ENCODE peak calls at places on chromosomes 12 and 14, in four cellular contexts. Y, O, A and J are unnamed samples.

GRCh38 chr14:42113358-42114070 is 506.8 kb downstream of the LRFN5 start:
- DNase-seq in A (no peak), Y (no peak), O (no peak), J (no peak)

GRCh38 chr12:3119192-3119744 is 42.1 kb downstream of the TSPAN9 start:
- DNase-seq in A (peak), Y (no peak), O (no peak), J (no peak)

GRCh38 chr12:16606201-16606849 is 363 bp upstream of the LMO3 start:
- DNase-seq in A (peak), O (no peak), Y (peak), J (no peak)

GRCh38 chr12:5480953-5481300 is 49.0 kb downstream of the NTF3 start:
- DNase-seq in A (no peak), Y (no peak), O (no peak), J (no peak)

GRCh38 chr14:92785601-92786426 is 8.3 kb upstream of the GOLGA5 start:
- DNase-seq in O (peak), Y (no peak), A (peak), J (no peak)

GRCh38 chr14:61472801-61473376 is 151.5 kb downstream of the PRKCH start:
- DNase-seq in Y (no peak), O (no peak), A (no peak), J (no peak)

GRCh38 chr12:125092872-125093680 is 27.8 kb downstream of the AACS start:
- DNase-seq in A (peak), Y (no peak), O (peak), J (no peak)

GRCh38 chr12:62848418-62848817 is 86.5 kb downstream of the PPM1H start:
- DNase-seq in A (peak), O (peak), Y (no peak), J (peak)

GRCh38 chr14:96962337-96962736 is 165.2 kb downstream of the VRK1 start:
- DNase-seq in O (no peak), Y (no peak), A (no peak), J (no peak)

GRCh38 chr12:127811988-127812387 is 455.0 kb upstream of the TMEM132C start:
- DNase-seq in A (peak), Y (no peak), O (peak), J (peak)

GRCh38 chr12:54385251-54385914 is 850 bp upstream of the ZNF385A start:
- DNase-seq in O (no peak), A (no peak), Y (no peak), J (no peak)
- H3K4me3 ChIP-seq in O (no peak), A (no peak), Y (no peak), J (no peak)

GRCh38 chr12:102948941-102949352 is 8.5 kb upstream of the ASCL1 start:
- DNase-seq in Y (peak), O (no peak), A (peak), J (no peak)

GRCh38 chr12:102953221-102953620 is 4.3 kb upstream of the ASCL1 start:
- DNase-seq in Y (no peak), A (no peak), O (no peak), J (no peak)

GRCh38 chr12:102954143-102954542 is 3.3 kb upstream of the ASCL1 start:
- DNase-seq in A (no peak), Y (no peak), O (no peak), J (no peak)

GRCh38 chr12:102950107-102950949 is 7.1 kb upstream of the ASCL1 start:
- DNase-seq in A (no peak), Y (no peak), O (no peak), J (no peak)

GRCh38 chr12:102950950-102951490 is 6.5 kb upstream of the ASCL1 start:
- DNase-seq in A (no peak), Y (no peak), O (no peak), J (no peak)
- H3K4me3 ChIP-seq in A (no peak), Y (no peak), O (no peak), J (no peak)

DNA sequence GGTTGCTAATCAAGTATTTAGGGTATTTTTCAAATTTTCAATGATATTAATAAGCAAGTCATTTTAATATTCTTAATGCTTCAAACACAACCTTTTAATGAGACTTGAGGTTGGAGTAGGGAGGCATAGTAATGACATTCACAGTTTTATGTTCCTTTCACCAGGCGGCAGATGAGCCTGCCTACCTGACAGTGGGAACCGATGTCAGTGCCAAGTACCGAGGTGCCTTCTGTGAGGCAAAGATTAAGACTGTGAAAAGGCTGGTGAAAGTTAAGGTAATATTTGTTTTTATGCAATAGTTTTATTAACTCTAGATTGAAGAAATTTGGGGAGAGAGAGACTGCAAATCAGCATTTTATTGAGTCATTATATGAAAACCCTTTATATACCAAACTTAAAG is 3.1 kb downstream of the ARID4A start:
- DNase-seq in Y (no peak), A (no peak), O (no peak), J (no peak)
- H3K4me3 ChIP-seq in Y (no peak), A (no peak), O (no peak), J (no peak)

GRCh38 chr12:76158518-76159321 is 74.2 kb upstream of the NAP1L1 start:
- DNase-seq in A (peak), O (peak), Y (peak), J (peak)
- H3K4me3 ChIP-seq in A (peak), O (no peak), Y (no peak), J (no peak)

GRCh38 chr12:27709212-27709931 is 1.3 kb upstream of the MRPS35 start:
- DNase-seq in O (no peak), A (no peak), Y (no peak), J (no peak)
- H3K4me3 ChIP-seq in O (peak), A (peak), Y (no peak), J (no peak)

GRCh38 chr12:20369164-20370000 is 1.0 kb downstream of the PDE3A start:
- DNase-seq in Y (peak), A (peak), O (no peak), J (no peak)

GRCh38 chr12:20370841-20371240 is 2.5 kb downstream of the PDE3A start:
- DNase-seq in A (no peak), O (no peak), Y (no peak), J (no peak)

GRCh38 chr12:20367731-20368652 is at the start of gene PDE3A:
- DNase-seq in A (peak), Y (peak), O (peak), J (no peak)

GRCh38 chr12:20368653-20369163 is 371 bp downstream of the PDE3A start:
- DNase-seq in Y (peak), O (no peak), A (peak), J (no peak)

GRCh38 chr12:20370001-20370381 is 1.7 kb downstream of the PDE3A start:
- DNase-seq in Y (no peak), A (no peak), O (no peak), J (no peak)
- H3K4me3 ChIP-seq in Y (peak), A (peak), O (peak), J (peak)

DNA sequence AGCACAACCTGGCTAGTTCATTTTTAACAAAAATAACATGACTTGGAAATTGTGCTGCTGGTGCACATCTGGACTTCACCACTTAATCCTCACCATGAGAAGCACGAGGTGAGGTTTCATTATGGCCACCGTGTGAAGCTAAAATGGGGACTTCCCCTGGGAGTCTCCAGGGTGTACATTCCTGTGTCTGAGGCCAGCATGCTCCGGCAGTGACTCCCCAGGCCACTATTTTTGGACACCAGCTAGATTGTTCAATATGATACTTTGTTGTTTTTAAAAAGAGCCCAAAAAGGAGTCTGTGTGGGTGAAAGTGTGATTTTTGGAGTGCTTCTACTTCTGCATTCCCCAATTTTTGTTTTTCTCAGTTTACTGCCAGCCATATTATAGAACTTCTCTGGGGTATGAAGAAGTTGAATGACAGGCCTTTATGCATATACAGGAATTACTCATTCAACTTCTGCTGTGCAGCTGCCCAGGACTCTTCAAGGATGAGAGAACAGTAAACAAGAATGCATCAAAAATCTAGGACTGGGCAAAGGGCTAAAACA is 16.9 kb upstream of the AICDA start:
- DNase-seq in A (peak), Y (no peak), O (no peak), J (peak)
- H3K4me3 ChIP-seq in A (no peak), Y (no peak), O (no peak), J (no peak)

GRCh38 chr14:57326253-57326652 is 57.5 kb downstream of the AP5M1 start:
- DNase-seq in O (no peak), A (no peak), Y (no peak), J (no peak)

GRCh38 chr14:57329833-57330232 is 60.6 kb upstream of the NAA30 start:
- DNase-seq in Y (no peak), O (no peak), A (no peak), J (no peak)
- H3K4me3 ChIP-seq in Y (no peak), O (no peak), A (no peak), J (no peak)